ENCODE peak calls at places on chromosome X, in eight cellular contexts. A, T, X, O, K, Q, D and P are unnamed samples.

GRCh38 chrX:19332983-19333382 is 10.7 kb upstream of the PDHA1 start:
- DNase-seq in A (peak; percentile 67), T (peak; percentile 30), X (peak; percentile 27), O (no peak), K (no peak), Q (no peak), D (no peak), P (peak; percentile 10)

GRCh38 chrX:54494970-54495813 is 842 bp downstream of the FGD1 start:
- DNase-seq in A (peak; percentile 24), T (peak; percentile 18), X (peak; percentile 28), O (peak; percentile 30), K (no peak), Q (no peak), D (peak; percentile 19), P (no peak)

GRCh38 chrX:16022580-16023170 is 100.7 kb upstream of the GRPR start:
- DNase-seq in A (no peak), T (peak; percentile 54), X (peak; percentile 25), O (no peak), K (no peak), Q (no peak), D (peak; percentile 39), P (peak; percentile 66)

GRCh38 chrX:10769165-10769564 is 148.8 kb upstream of the MID1 start:
- DNase-seq in A (no peak), T (peak; percentile 52), X (peak; percentile 54), O (no peak), K (no peak), Q (no peak), D (peak; percentile 37), P (peak; percentile 41)

GRCh38 chrX:132984058-132984650 is 25.7 kb upstream of the HS6ST2 start:
- DNase-seq in A (no peak), T (no peak), X (no peak), O (no peak), K (no peak), Q (no peak), D (no peak), P (no peak)

GRCh38 chrX:16202943-16203342 is 35.7 kb downstream of the MAGEB17 start:
- DNase-seq in A (no peak), T (no peak), X (no peak), O (no peak), K (no peak), Q (no peak), D (no peak), P (no peak)

GRCh38 chrX:19825271-19825670 is 62.1 kb downstream of the SH3KBP1 start:
- DNase-seq in A (no peak), T (no peak), X (no peak), O (no peak), K (no peak), Q (no peak), D (no peak), P (no peak)

GRCh38 chrX:55907968-55908607 is 190.5 kb downstream of the RRAGB start:
- DNase-seq in A (peak; percentile 57), T (peak; percentile 23), X (peak; percentile 42), O (peak; percentile 25), K (no peak), Q (no peak), D (peak; percentile 37), P (no peak)

GRCh38 chrX:124234348-124234747 is 98.1 kb upstream of the TEX13D start:
- DNase-seq in A (no peak), T (no peak), X (no peak), O (no peak), K (no peak), Q (no peak), D (no peak), P (no peak)

GRCh38 chrX:107674480-107675364 is 46.4 kb downstream of the PRPS1 start:
- DNase-seq in A (peak; percentile 55), T (peak; percentile 95), X (peak; percentile 71), O (peak; percentile 88), K (no peak), Q (peak; percentile 69), D (peak; percentile 86), P (peak; percentile 32)

GRCh38 chrX:24153796-24154189 is 4.3 kb downstream of the ZFX start:
- DNase-seq in A (peak; percentile 5), T (no peak), X (no peak), O (no peak), K (no peak), Q (no peak), D (no peak), P (no peak)
- H3K4me3 ChIP-seq in A (no peak overlapping the region), T (no peak overlapping the region), X (no peak overlapping the region), O (no peak overlapping the region), K (no peak overlapping the region), Q (no peak overlapping the region), D (no peak overlapping the region), P (peak overlapping the region; percentile 3)

GRCh38 chrX:66015906-66016689 is 23.8 kb downstream of the VSIG4 start:
- DNase-seq in A (no peak), T (no peak), X (no peak), O (no peak), K (no peak), Q (no peak), D (no peak), P (no peak)

GRCh38 chrX:66015152-66015827 is 24.6 kb downstream of the VSIG4 start:
- DNase-seq in A (peak; percentile 20), T (no peak), X (no peak), O (peak; percentile 24), K (no peak), Q (no peak), D (no peak), P (no peak)

GRCh38 chrX:66013195-66013816 is 26.6 kb downstream of the VSIG4 start:
- DNase-seq in A (no peak), T (no peak), X (no peak), O (no peak), K (no peak), Q (no peak), D (no peak), P (no peak)

GRCh38 chrX:66014084-66014483 is 25.8 kb downstream of the VSIG4 start:
- DNase-seq in A (no peak), T (no peak), X (no peak), O (no peak), K (no peak), Q (no peak), D (no peak), P (no peak)

DNA sequence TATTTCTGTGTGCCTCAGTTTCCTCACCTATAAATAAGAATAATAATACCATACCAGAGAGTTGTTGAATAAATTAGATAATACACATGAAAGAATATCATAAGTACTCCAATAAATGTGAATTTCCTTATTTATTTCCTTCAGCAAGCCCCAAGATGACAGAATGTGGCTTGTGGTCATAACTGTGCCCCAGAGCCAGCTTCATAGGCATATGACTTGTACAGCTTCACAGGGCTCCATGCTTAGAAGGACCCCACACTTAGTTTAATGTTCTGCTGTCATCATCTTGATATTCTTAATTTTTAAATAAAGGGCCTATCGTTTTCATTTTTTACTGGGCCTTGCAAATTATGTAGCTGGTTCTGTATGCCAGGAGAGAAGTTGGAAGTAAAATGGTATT is 25.3 kb downstream of the VSIG4 start:
- DNase-seq in A (no peak), T (no peak), X (no peak), O (no peak), K (no peak), Q (no peak), D (no peak), P (no peak)
- H3K4me3 ChIP-seq in A (no peak overlapping the region), T (no peak overlapping the region), X (no peak overlapping the region), O (no peak overlapping the region), K (no peak overlapping the region), Q (no peak overlapping the region), D (no peak overlapping the region), P (no peak overlapping the region)

GRCh38 chrX:80335062-80335830 is 85.0 kb upstream of the TENT5D start:
- DNase-seq in A (peak; percentile 72), T (peak; percentile 14), X (peak; percentile 17), O (peak; percentile 18), K (no peak), Q (peak; percentile 38), D (no peak), P (peak; percentile 39)

GRCh38 chrX:80331285-80331684 is 89.0 kb upstream of the TENT5D start:
- DNase-seq in A (no peak), T (no peak), X (no peak), O (no peak), K (no peak), Q (no peak), D (no peak), P (no peak)

GRCh38 chrX:80334583-80334982 is 85.7 kb upstream of the TENT5D start:
- DNase-seq in A (no peak), T (no peak), X (no peak), O (no peak), K (no peak), Q (no peak), D (no peak), P (no peak)
- H3K4me3 ChIP-seq in A (peak overlapping the region; percentile 48), T (peak overlapping the region; percentile 25), X (peak overlapping the region; percentile 51), O (peak overlapping the region; percentile 31), K (no peak overlapping the region), Q (no peak overlapping the region), D (no peak overlapping the region), P (peak overlapping the region; percentile 67)

DNA sequence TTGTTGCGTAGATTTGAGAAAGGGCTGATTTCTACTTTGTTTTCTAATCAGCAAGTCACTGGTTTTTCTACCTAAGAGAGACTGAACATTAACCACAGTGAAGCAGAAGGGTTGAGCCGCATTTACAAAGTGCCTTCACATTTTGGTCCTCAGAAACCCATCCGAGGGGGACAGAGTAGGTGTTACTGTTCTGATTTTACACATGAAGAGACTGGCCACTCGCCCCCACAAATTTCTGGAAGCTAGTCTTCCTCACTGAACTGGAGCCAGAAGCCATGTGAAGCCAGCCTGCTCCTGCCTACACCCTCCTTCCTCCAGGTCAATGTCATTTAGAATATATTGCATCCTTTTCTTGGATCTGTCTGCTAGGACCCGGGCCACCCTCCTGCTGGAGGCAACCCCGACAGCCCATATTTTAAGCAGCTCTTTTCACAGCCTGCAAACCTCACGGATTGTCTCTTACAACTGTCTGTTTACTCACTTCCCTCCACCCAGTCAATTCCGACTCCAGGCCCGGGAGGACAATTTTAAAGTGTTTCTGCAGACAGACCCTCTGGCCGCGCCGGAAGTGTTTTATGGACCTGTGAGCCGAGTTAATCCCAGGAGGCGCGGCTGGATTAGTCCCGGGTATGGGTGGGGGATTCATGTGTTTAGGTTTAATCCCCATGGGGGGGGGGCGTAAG is 73.2 kb upstream of the BCOR start:
- DNase-seq in A (no peak), T (no peak), X (no peak), O (no peak), K (no peak), Q (no peak), D (no peak), P (no peak)
- H3K4me3 ChIP-seq in A (peak overlapping the region; percentile 32), T (no peak overlapping the region), X (peak overlapping the region; percentile 48), O (peak overlapping the region; percentile 62), K (peak overlapping the region; percentile 25), Q (no peak overlapping the region), D (no peak overlapping the region), P (no peak overlapping the region)

GRCh38 chrX:102654696-102655095 is 3.4 kb downstream of the GPRASP1 start:
- DNase-seq in A (no peak), T (no peak), X (no peak), O (no peak), K (no peak), Q (no peak), D (no peak), P (peak; percentile 32)

GRCh38 chrX:102659790-102660757 is 8.8 kb downstream of the GPRASP1 start:
- DNase-seq in A (peak; percentile 82), T (peak; percentile 69), X (peak; percentile 49), O (peak; percentile 80), K (no peak), Q (peak; percentile 82), D (peak; percentile 71), P (peak; percentile 70)

DNA sequence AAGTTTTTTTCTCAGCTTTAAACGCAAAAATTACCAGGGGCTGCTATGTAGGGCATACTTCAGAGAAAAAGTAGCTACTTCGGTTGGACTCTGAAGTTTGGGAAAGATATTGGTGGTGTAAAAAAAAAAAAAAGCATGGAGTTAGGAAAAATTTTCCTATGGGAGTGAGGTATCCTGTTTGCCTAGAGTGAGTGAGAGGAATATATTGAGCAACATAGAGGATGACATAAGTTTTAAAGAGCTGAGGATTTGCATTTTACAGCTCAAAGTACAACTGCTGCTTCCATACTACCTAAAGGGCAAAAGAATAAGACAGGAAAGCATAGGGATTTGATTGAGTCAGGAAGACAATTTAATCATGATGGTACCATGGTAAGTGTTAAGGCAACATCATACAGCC is 7.3 kb downstream of the GPRASP1 start:
- DNase-seq in A (no peak), T (peak; percentile 25), X (no peak), O (no peak), K (no peak), Q (no peak), D (no peak), P (no peak)
- H3K4me3 ChIP-seq in A (no peak overlapping the region), T (no peak overlapping the region), X (no peak overlapping the region), O (no peak overlapping the region), K (no peak overlapping the region), Q (no peak overlapping the region), D (no peak overlapping the region), P (no peak overlapping the region)